ENCODE peak calls at places on chromosomes 6 and 20, in four cellular contexts. C is fibroblast of lung, B is PC-3, H is PC-9. V is an unnamed sample.

GRCh38 chr6:119119989-119120388 is 41.5 kb upstream of the FAM184A start:
- DNase-seq in C (peak), B (peak), H (no peak), V (no peak)

GRCh38 chr6:37822851-37823682 is 3.5 kb downstream of the ZFAND3 start:
- DNase-seq in C (peak), B (peak), H (no peak), V (no peak)

GRCh38 chr6:121436172-121436965 is 923 bp downstream of the GJA1 start:
- DNase-seq in C (peak), B (peak), H (no peak), V (no peak)

GRCh38 chr6:71349976-71350615 is 61.5 kb downstream of the OGFRL1 start:
- DNase-seq in C (peak), B (peak), H (no peak), V (no peak)

GRCh38 chr6:170044836-170045562 is 245.9 kb downstream of the DLL1 start:
- DNase-seq in C (no peak), B (no peak), H (no peak), V (no peak)

GRCh38 chr6:165458134-165458533 is 148.7 kb upstream of the C6orf118 start:
- DNase-seq in C (no peak), B (no peak), H (no peak), V (no peak)

GRCh38 chr6:2921520-2922115 is 18.5 kb upstream of the SERPINB9 start:
- DNase-seq in C (no peak), B (no peak), H (no peak), V (no peak)

GRCh38 chr6:157726892-157727628 is 96.0 kb upstream of the SNX9 start:
- DNase-seq in C (no peak), B (no peak), H (no peak), V (no peak)

GRCh38 chr20:4736875-4737274 is 15.2 kb downstream of the PRND start:
- DNase-seq in C (no peak), B (no peak), H (no peak), V (no peak)

GRCh38 chr20:6673071-6673470 is 94.4 kb upstream of the BMP2 start:
- DNase-seq in C (no peak), B (no peak), H (no peak), V (no peak)

GRCh38 chr6:124955108-124955851 is 7.0 kb upstream of the RNF217 start:
- DNase-seq in C (no peak), B (no peak), H (no peak), V (no peak)

GRCh38 chr6:46993846-46994245 is 48.3 kb downstream of the ADGRF1 start:
- DNase-seq in C (peak), B (peak), H (peak), V (no peak)

GRCh38 chr20:1841554-1842140 is 53.6 kb upstream of the SIRPA start:
- DNase-seq in C (no peak), B (no peak), H (no peak), V (no peak)

GRCh38 chr20:37480915-37481314 is 40.1 kb upstream of the NNAT start:
- DNase-seq in C (no peak), B (no peak), H (no peak), V (no peak)

GRCh38 chr6:118748311-118749062 is 97.1 kb upstream of the CEP85L start:
- DNase-seq in C (peak), B (peak), H (no peak), V (no peak)

GRCh38 chr6:1619666-1620503 is 10.2 kb downstream of the FOXC1 start:
- DNase-seq in C (no peak), B (no peak), H (no peak), V (no peak)

GRCh38 chr6:63440594-63440993 is 120.8 kb upstream of the LGSN start:
- DNase-seq in C (no peak), B (no peak), H (no peak), V (no peak)

GRCh38 chr6:142756215-142756630 is 188.8 kb downstream of the HIVEP2 start:
- DNase-seq in C (peak), B (peak), H (peak), V (no peak)

GRCh38 chr6:26087284-26088115 is at the start of gene HFE:
- DNase-seq in C (peak), B (no peak), H (peak), V (peak)

GRCh38 chr6:1817033-1817761 is 207.5 kb downstream of the FOXC1 start:
- DNase-seq in C (peak), B (no peak), H (no peak), V (no peak)

GRCh38 chr20:37095108-37095608 is 639 bp downstream of the RBL1 start:
- DNase-seq in C (no peak), B (no peak), H (no peak), V (peak)

GRCh38 chr6:117536317-117536716 is 53.8 kb downstream of the DCBLD1 start:
- DNase-seq in C (peak), B (no peak), H (peak), V (no peak)

GRCh38 chr20:58306421-58307261 is 2.9 kb upstream of the RAB22A start:
- DNase-seq in C (peak), B (peak), H (peak), V (peak)

GRCh38 chr6:119832411-119832810 is 482.9 kb upstream of the MAN1A1 start:
- DNase-seq in C (no peak), B (peak), H (no peak), V (no peak)

GRCh38 chr6:40044196-40044595 is 109.9 kb upstream of the MOCS1 start:
- DNase-seq in C (no peak), B (no peak), H (no peak), V (no peak)

GRCh38 chr6:43773050-43773956 is 3.3 kb downstream of the VEGFA start:
- DNase-seq in C (peak), B (peak), H (peak), V (peak)

GRCh38 chr6:166477647-166478365 is 95.1 kb upstream of the MPC1 start:
- DNase-seq in C (no peak), B (no peak), H (no peak), V (no peak)

GRCh38 chr20:51624157-51624731 is 81.7 kb upstream of the NFATC2 start:
- DNase-seq in C (peak), B (peak), H (peak), V (peak)

GRCh38 chr6:155349129-155349528 is 34.8 kb upstream of the TFB1M start:
- DNase-seq in C (peak), B (no peak), H (no peak), V (no peak)

GRCh38 chr6:33633462-33634158 is 12.5 kb downstream of the ITPR3 start:
- DNase-seq in C (peak), B (peak), H (peak), V (peak)

GRCh38 chr6:158232445-158233213 is 64.5 kb downstream of the GTF2H5 start:
- DNase-seq in C (peak), B (peak), H (peak), V (peak)

GRCh38 chr6:31171931-31172882 is 1.7 kb upstream of the POU5F1 start:
- DNase-seq in C (no peak), B (no peak), H (no peak), V (no peak)

GRCh38 chr6:154403803-154404202 is 47.2 kb upstream of the IPCEF1 start:
- DNase-seq in C (peak), B (peak), H (peak), V (no peak)

GRCh38 chr6:157527471-157527907 is 146.5 kb downstream of the ZDHHC14 start:
- DNase-seq in C (no peak), B (no peak), H (no peak), V (peak)

DNA sequence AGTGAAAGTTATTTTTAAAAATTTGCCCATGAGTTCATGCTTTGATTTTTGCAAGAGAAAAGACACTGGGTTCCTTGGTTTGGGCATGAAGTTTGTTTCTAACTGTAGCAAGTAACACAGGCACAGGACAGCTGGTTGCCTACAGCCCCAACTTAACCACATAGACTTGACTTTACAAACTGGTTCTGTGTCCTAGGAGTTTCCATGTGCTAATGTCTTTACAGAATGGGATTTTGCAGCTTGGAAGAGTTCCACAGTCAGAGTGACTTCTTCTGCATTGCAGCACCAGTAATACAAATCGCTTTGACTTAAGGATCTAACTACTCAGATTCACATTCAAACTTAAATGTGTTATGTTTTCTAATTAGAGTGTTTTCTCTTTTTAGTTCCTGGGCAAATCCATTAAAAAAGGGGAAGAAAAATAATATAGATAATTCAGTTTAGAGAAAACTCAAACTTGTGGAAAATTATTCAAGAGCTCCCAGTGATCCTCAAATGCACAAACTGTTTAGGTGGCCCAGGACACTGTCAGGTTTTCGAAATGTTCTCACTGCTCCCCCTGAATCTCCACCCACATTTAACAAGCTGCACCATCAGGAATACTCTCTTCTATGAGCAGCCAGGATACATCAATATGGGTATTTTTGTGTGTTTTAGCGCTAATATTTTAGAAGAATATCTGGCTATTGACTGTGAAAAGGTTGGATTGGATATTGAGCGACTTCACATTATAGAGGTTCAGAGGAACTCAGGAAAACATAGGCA is 44.1 kb downstream of the OR2B2 start:
- DNase-seq in C (peak), B (no peak), H (no peak), V (peak)
- H3K4me3 ChIP-seq in C (no peak), B (no peak), H (peak), V (peak)

GRCh38 chr6:35725081-35725708 is 11.6 kb upstream of the ARMC12 start:
- DNase-seq in C (no peak), B (no peak), H (no peak), V (no peak)
- H2AFZ ChIP-seq in C (no peak), B (no peak), H (no peak), V (no peak)

GRCh38 chr6:133955136-133955576 is 2.1 kb downstream of the TBPL1 start:
- DNase-seq in C (no peak), B (no peak), H (no peak), V (no peak)
- H3K4me3 ChIP-seq in C (no peak), B (peak), H (no peak), V (peak)

GRCh38 chr6:73388800-73389512 is 5.7 kb upstream of the DDX43 start:
- DNase-seq in C (peak), B (peak), H (peak), V (peak)
- H2AFZ ChIP-seq in C (peak), B (peak), H (peak), V (peak)

V was measured in OCI-LY7.